ENCODE peak calls at places on chromosome X, in five cellular contexts. One of them, this sample, is unnamed.

GRCh38 chrX:103626855-103627254 is 1.9 kb upstream of the TCEAL1 start:
- DNase-seq in astrocyte: peak; percentile 20
- DNase-seq in OCI-LY7: no peak
- DNase-seq in mammary epithelial cell: peak; percentile 69
- DNase-seq in neuronal stem cell: no peak
- DNase-seq in this sample: no peak

GRCh38 chrX:37603938-37604409 is 32.5 kb downstream of the LANCL3 start:
- DNase-seq in astrocyte: no peak
- DNase-seq in OCI-LY7: no peak
- DNase-seq in mammary epithelial cell: peak; percentile 5
- DNase-seq in neuronal stem cell: no peak
- DNase-seq in this sample: no peak

GRCh38 chrX:107537815-107538214 is 88.4 kb downstream of the FRMPD3 start:
- DNase-seq in astrocyte: peak; percentile 16
- DNase-seq in OCI-LY7: peak; percentile 15
- DNase-seq in mammary epithelial cell: peak; percentile 27
- DNase-seq in neuronal stem cell: peak; percentile 9
- DNase-seq in this sample: peak; percentile 76

GRCh38 chrX:148499638-148500427 is 584 bp upstream of the AFF2 start:
- DNase-seq in astrocyte: no peak
- DNase-seq in OCI-LY7: no peak
- DNase-seq in mammary epithelial cell: no peak
- DNase-seq in neuronal stem cell: no peak
- DNase-seq in this sample: peak; percentile 31

GRCh38 chrX:20144491-20144890 is 2.9 kb upstream of the EIF1AX start:
- DNase-seq in astrocyte: peak; percentile 51
- DNase-seq in OCI-LY7: peak; percentile 6
- DNase-seq in mammary epithelial cell: peak; percentile 73
- DNase-seq in neuronal stem cell: no peak
- DNase-seq in this sample: no peak

GRCh38 chrX:850471-850916 is 219.9 kb downstream of the SHOX start:
- DNase-seq in astrocyte: no peak
- DNase-seq in OCI-LY7: no peak
- DNase-seq in mammary epithelial cell: no peak
- DNase-seq in neuronal stem cell: no peak
- DNase-seq in this sample: no peak

GRCh38 chrX:20140410-20140809 is 1.2 kb downstream of the EIF1AX start:
- DNase-seq in astrocyte: no peak
- DNase-seq in OCI-LY7: peak; percentile 26
- DNase-seq in mammary epithelial cell: no peak
- DNase-seq in neuronal stem cell: no peak
- DNase-seq in this sample: no peak

GRCh38 chrX:125681058-125681457 is 361.4 kb downstream of the TEX13C start:
- DNase-seq in astrocyte: no peak
- DNase-seq in OCI-LY7: peak; percentile 22
- DNase-seq in mammary epithelial cell: no peak
- DNase-seq in neuronal stem cell: no peak
- DNase-seq in this sample: no peak

GRCh38 chrX:39145859-39146258 is 344.6 kb downstream of the MID1IP1 start:
- DNase-seq in astrocyte: no peak
- DNase-seq in OCI-LY7: no peak
- DNase-seq in mammary epithelial cell: no peak
- DNase-seq in neuronal stem cell: no peak
- DNase-seq in this sample: no peak

GRCh38 chrX:35380808-35381700 is 417.1 kb upstream of the MAGEB16 start:
- DNase-seq in astrocyte: no peak
- DNase-seq in OCI-LY7: peak; percentile 13
- DNase-seq in mammary epithelial cell: peak; percentile 42
- DNase-seq in neuronal stem cell: no peak
- DNase-seq in this sample: no peak

GRCh38 chrX:136146614-136147319 is 566 bp upstream of the FHL1 start:
- DNase-seq in astrocyte: no peak
- DNase-seq in OCI-LY7: no peak
- DNase-seq in mammary epithelial cell: no peak
- DNase-seq in neuronal stem cell: no peak
- DNase-seq in this sample: no peak

GRCh38 chrX:145823132-145823531 is 5.5 kb downstream of the SLITRK2 start:
- DNase-seq in astrocyte: no peak
- DNase-seq in OCI-LY7: no peak
- DNase-seq in mammary epithelial cell: no peak
- DNase-seq in neuronal stem cell: no peak
- DNase-seq in this sample: no peak

GRCh38 chrX:132855760-132856341 is 102.6 kb downstream of the HS6ST2 start:
- DNase-seq in astrocyte: no peak
- DNase-seq in OCI-LY7: no peak
- DNase-seq in mammary epithelial cell: no peak
- DNase-seq in neuronal stem cell: no peak
- DNase-seq in this sample: no peak

GRCh38 chrX:32026772-32027171 is 954.9 kb upstream of the FTHL17 start:
- DNase-seq in astrocyte: no peak
- DNase-seq in OCI-LY7: no peak
- DNase-seq in mammary epithelial cell: no peak
- DNase-seq in neuronal stem cell: no peak
- DNase-seq in this sample: no peak

GRCh38 chrX:119502727-119503483 is 34.7 kb downstream of the SLC25A5 start:
- DNase-seq in astrocyte: peak; percentile 39
- DNase-seq in OCI-LY7: no peak
- DNase-seq in mammary epithelial cell: peak; percentile 74
- DNase-seq in neuronal stem cell: no peak
- DNase-seq in this sample: peak; percentile 32

GRCh38 chrX:138034136-138034535 is 468.2 kb downstream of the ZIC3 start:
- DNase-seq in astrocyte: no peak
- DNase-seq in OCI-LY7: no peak
- DNase-seq in mammary epithelial cell: no peak
- DNase-seq in neuronal stem cell: no peak
- DNase-seq in this sample: no peak

GRCh38 chrX:64642482-64642881 is 247.2 kb upstream of the MTMR8 start:
- DNase-seq in astrocyte: no peak
- DNase-seq in OCI-LY7: peak; percentile 35
- DNase-seq in mammary epithelial cell: no peak
- DNase-seq in neuronal stem cell: no peak
- DNase-seq in this sample: no peak

GRCh38 chrX:149461746-149462145 is 43.4 kb downstream of the IDS start:
- DNase-seq in astrocyte: no peak
- DNase-seq in OCI-LY7: no peak
- DNase-seq in mammary epithelial cell: no peak
- DNase-seq in neuronal stem cell: no peak
- DNase-seq in this sample: no peak

GRCh38 chrX:14344172-14344940 is 185.0 kb upstream of the GLRA2 start:
- DNase-seq in astrocyte: no peak
- DNase-seq in OCI-LY7: no peak
- DNase-seq in mammary epithelial cell: peak; percentile 52
- DNase-seq in neuronal stem cell: no peak
- DNase-seq in this sample: no peak

GRCh38 chrX:2507904-2508630 is 7.3 kb upstream of the DHRSX start:
- DNase-seq in astrocyte: no peak
- DNase-seq in OCI-LY7: no peak
- DNase-seq in mammary epithelial cell: no peak
- DNase-seq in neuronal stem cell: no peak
- DNase-seq in this sample: no peak

GRCh38 chrX:45628041-45628440 is 427.4 kb upstream of the DIPK2B start:
- DNase-seq in astrocyte: peak; percentile 39
- DNase-seq in OCI-LY7: no peak
- DNase-seq in mammary epithelial cell: no peak
- DNase-seq in neuronal stem cell: no peak
- DNase-seq in this sample: no peak

GRCh38 chrX:136086521-136086920 is 60.8 kb upstream of the FHL1 start:
- DNase-seq in astrocyte: peak; percentile 46
- DNase-seq in OCI-LY7: no peak
- DNase-seq in mammary epithelial cell: no peak
- DNase-seq in neuronal stem cell: no peak
- DNase-seq in this sample: no peak

GRCh38 chrX:28472926-28473325 is 114.3 kb upstream of the IL1RAPL1 start:
- DNase-seq in astrocyte: no peak
- DNase-seq in OCI-LY7: no peak
- DNase-seq in mammary epithelial cell: no peak
- DNase-seq in neuronal stem cell: no peak
- DNase-seq in this sample: no peak

GRCh38 chrX:1205681-1206611 is 6.5 kb downstream of the CRLF2 start:
- DNase-seq in astrocyte: peak; percentile 76
- DNase-seq in OCI-LY7: peak; percentile 95
- DNase-seq in mammary epithelial cell: peak; percentile 68
- DNase-seq in neuronal stem cell: peak; percentile 93
- DNase-seq in this sample: peak; percentile 76

GRCh38 chrX:135295238-135295943 is 13.9 kb upstream of the ETDC start:
- DNase-seq in astrocyte: peak; percentile 31
- DNase-seq in OCI-LY7: no peak
- DNase-seq in mammary epithelial cell: no peak
- DNase-seq in neuronal stem cell: peak; percentile 18
- DNase-seq in this sample: peak; percentile 73

GRCh38 chrX:13473666-13474516 is 95.5 kb upstream of the EGFL6 start:
- DNase-seq in astrocyte: no peak
- DNase-seq in OCI-LY7: peak; percentile 22
- DNase-seq in mammary epithelial cell: no peak
- DNase-seq in neuronal stem cell: no peak
- DNase-seq in this sample: no peak

GRCh38 chrX:40175416-40176255 is 77.9 kb upstream of the BCOR start:
- DNase-seq in astrocyte: no peak
- DNase-seq in OCI-LY7: peak; percentile 88
- DNase-seq in mammary epithelial cell: no peak
- DNase-seq in neuronal stem cell: no peak
- DNase-seq in this sample: peak; percentile 69

DNA sequence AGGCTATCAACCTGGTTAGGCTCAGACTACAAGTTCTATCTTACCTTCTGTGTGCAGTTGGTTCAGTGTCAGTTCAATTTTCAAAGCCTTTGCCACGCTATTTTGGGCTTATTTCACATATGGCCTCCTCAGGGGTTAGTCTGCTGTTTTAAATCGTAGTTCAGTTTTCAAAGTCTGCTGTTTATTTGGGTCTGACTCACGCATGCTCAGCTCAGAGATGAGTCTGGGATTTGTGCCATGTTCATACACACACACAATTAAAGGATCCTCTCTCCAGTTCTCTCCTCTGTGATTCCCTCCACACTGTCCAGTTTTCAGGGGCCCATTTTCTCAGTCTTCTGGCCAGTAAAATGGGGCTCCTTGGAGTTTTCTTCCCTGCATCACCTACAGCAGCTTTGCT is 32.2 kb upstream of the ZFX start:
- DNase-seq in astrocyte: peak; percentile 66
- DNase-seq in OCI-LY7: no peak
- DNase-seq in mammary epithelial cell: peak; percentile 37
- DNase-seq in neuronal stem cell: no peak
- DNase-seq in this sample: no peak
- H2AFZ ChIP-seq in astrocyte: peak overlapping the region; percentile 56
- H2AFZ ChIP-seq in OCI-LY7: no peak overlapping the region
- H2AFZ ChIP-seq in mammary epithelial cell: peak overlapping the region; percentile 80
- H2AFZ ChIP-seq in neuronal stem cell: peak overlapping the region; percentile 1
- H2AFZ ChIP-seq in this sample: no peak overlapping the region

DNA sequence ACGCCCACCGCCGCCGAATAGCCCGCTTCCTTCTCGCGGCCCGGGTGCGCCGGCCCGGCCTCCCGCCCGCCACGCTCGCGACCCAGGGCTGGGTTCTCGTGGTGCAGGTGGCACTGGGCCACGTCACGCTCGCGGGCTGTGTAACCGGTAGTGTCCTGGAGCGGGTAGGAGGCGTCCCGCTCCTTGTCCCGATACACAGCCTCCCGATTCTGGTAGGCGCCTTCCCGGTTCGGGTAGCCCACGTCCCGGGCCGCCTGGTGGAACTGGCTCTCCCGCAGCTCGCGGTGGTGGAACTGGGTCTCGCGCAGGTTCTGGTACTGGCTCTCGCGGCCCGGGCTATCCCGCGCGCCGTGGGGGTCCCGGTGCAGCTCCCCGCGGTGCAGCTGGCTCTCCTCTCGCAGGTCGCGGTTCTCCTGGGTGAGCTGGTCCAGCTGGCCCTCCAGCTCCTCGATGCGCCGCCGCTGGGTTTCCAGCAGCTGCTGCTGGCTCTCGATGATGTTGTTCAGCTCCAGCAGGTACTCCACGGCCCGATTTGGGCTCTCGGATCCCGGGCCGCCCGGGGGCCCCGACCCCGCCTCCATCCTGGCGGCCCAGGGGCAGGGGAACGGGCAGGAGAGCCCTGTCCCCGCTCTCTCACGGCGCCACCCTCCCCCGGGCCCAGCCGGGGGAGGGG is 39.3 kb upstream of the IQSEC2 start:
- DNase-seq in astrocyte: no peak
- DNase-seq in OCI-LY7: no peak
- DNase-seq in mammary epithelial cell: no peak
- DNase-seq in neuronal stem cell: no peak
- DNase-seq in this sample: no peak
- H2AFZ ChIP-seq in astrocyte: peak overlapping the region; percentile 73
- H2AFZ ChIP-seq in OCI-LY7: no peak overlapping the region
- H2AFZ ChIP-seq in mammary epithelial cell: peak overlapping the region; percentile 79
- H2AFZ ChIP-seq in neuronal stem cell: peak overlapping the region; percentile 83
- H2AFZ ChIP-seq in this sample: no peak overlapping the region

GRCh38 chrX:51598899-51599298 is 19.8 kb downstream of the CENPVL3 start:
- DNase-seq in astrocyte: no peak
- DNase-seq in OCI-LY7: no peak
- DNase-seq in mammary epithelial cell: no peak
- DNase-seq in neuronal stem cell: no peak
- DNase-seq in this sample: no peak
- H2AFZ ChIP-seq in astrocyte: no peak overlapping the region
- H2AFZ ChIP-seq in OCI-LY7: no peak overlapping the region
- H2AFZ ChIP-seq in mammary epithelial cell: no peak overlapping the region
- H2AFZ ChIP-seq in neuronal stem cell: no peak overlapping the region
- H2AFZ ChIP-seq in this sample: no peak overlapping the region

DNA sequence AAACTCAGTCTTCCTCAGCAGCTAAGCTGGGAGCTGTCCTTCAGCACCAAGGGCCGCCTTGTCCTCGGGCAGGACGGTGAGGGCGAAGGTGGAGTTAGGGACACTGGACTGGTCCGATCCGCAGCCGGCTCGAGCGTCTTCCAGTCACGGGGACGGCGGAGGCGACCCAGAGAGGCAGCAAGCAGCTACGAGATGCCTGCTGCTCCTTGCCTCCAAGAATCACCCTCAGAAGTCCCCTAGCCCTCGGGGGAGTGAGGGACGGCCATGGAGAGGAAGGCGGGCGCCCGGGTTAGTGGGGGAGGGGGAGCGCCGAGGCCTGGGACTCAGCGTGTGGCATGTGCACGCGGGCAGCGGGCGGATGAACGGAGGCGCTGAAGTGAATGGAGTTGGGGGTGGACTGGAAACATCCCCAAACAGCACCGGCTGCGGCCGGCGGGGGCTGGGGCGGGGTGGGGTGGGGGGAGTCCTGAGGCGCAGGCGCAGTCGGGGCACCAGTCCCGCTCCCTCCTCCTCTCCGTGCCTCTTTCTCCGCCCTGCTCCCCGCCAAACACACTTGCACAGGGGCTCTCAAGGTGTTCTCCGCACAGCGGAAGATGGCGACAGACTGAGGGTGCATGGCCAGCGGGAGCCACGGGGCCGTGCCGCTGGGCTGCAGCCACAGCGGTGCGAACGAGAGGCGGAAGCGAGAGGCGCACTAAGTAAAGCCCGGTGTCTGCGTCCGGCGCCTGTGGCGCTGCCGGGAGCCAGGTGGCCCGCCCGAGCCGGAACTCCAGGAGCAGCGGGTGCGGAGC is at the start of gene NALF2:
- DNase-seq in astrocyte: peak; percentile 5
- DNase-seq in OCI-LY7: peak; percentile 80
- DNase-seq in mammary epithelial cell: peak; percentile 45
- DNase-seq in neuronal stem cell: peak; percentile 75
- DNase-seq in this sample: peak; percentile 84
- H2AFZ ChIP-seq in astrocyte: peak within 1 kb of the TSS; percentile 60
- H2AFZ ChIP-seq in OCI-LY7: peak within 1 kb of the TSS; percentile 74
- H2AFZ ChIP-seq in mammary epithelial cell: peak within 1 kb of the TSS; percentile 7
- H2AFZ ChIP-seq in neuronal stem cell: peak within 1 kb of the TSS; percentile 95
- H2AFZ ChIP-seq in this sample: no peak within 1 kb of the TSS

GRCh38 chrX:115892787-115893671 is 277.5 kb upstream of the AGTR2 start:
- DNase-seq in astrocyte: peak; percentile 24
- DNase-seq in OCI-LY7: no peak
- DNase-seq in mammary epithelial cell: peak; percentile 73
- DNase-seq in neuronal stem cell: no peak
- DNase-seq in this sample: peak; percentile 68
- H2AFZ ChIP-seq in astrocyte: no peak overlapping the region
- H2AFZ ChIP-seq in OCI-LY7: no peak overlapping the region
- H2AFZ ChIP-seq in mammary epithelial cell: peak overlapping the region; percentile 51
- H2AFZ ChIP-seq in neuronal stem cell: peak overlapping the region; percentile 83
- H2AFZ ChIP-seq in this sample: no peak overlapping the region

This sample was measured in H9.